ENCODE peak calls at places on chromosome 14, in eight cellular contexts. Z is left colon; W is GDM1; R is foreskin fibroblast; Q is AG10803; Y is HCEC 1CT; C is CD4-positive, alpha-beta T cell; B is activated CD4-positive, alpha-beta T cell treated with anti-CD3 and anti-CD28 coated beads for 1 hour. H is an unnamed sample.

GRCh38 chr14:100586520-100587247 is 533 bp downstream of the BEGAIN start:
- DNase-seq in Z (peak), W (no peak), R (peak), Q (no peak), Y (no peak), C (no peak), B (no peak), H (peak)

GRCh38 chr14:91378945-91379932 is 38.4 kb downstream of the CCDC88C start:
- DNase-seq in Z (no peak), W (no peak), R (no peak), Q (no peak), Y (no peak), C (no peak), B (no peak), H (no peak)

GRCh38 chr14:94970937-94971730 is 186.2 kb downstream of the DICER1 start:
- DNase-seq in Z (no peak), W (no peak), R (no peak), Q (peak), Y (no peak), C (no peak), B (no peak), H (no peak)

GRCh38 chr14:97266653-97267052 is 469.5 kb downstream of the VRK1 start:
- DNase-seq in Z (no peak), W (no peak), R (no peak), Q (peak), Y (peak), C (no peak), B (no peak), H (no peak)

GRCh38 chr14:69363055-69363454 is 35.0 kb downstream of the ERH start:
- DNase-seq in Z (no peak), W (no peak), R (peak), Q (peak), Y (peak), C (no peak), B (no peak), H (no peak)

GRCh38 chr14:61625171-61625570 is 70.1 kb upstream of the HIF1A start:
- DNase-seq in Z (no peak), W (no peak), R (peak), Q (no peak), Y (peak), C (no peak), B (no peak), H (no peak)

GRCh38 chr14:70741482-70741881 is 67.8 kb downstream of the MAP3K9 start:
- DNase-seq in Z (no peak), W (no peak), R (no peak), Q (no peak), Y (no peak), C (no peak), B (no peak), H (no peak)

GRCh38 chr14:39268393-39268792 is 34.7 kb downstream of the MIA2 start:
- DNase-seq in Z (no peak), W (no peak), R (peak), Q (peak), Y (no peak), C (no peak), B (no peak), H (no peak)

GRCh38 chr14:23570806-23571483 is 3.4 kb upstream of the AP1G2 start:
- DNase-seq in Z (no peak), W (no peak), R (no peak), Q (no peak), Y (no peak), C (no peak), B (no peak), H (peak)

GRCh38 chr14:93035585-93035916 is 80.2 kb downstream of the ITPK1 start:
- DNase-seq in Z (no peak), W (no peak), R (no peak), Q (no peak), Y (no peak), C (no peak), B (no peak), H (no peak)

GRCh38 chr14:100618763-100619320 is 31.6 kb upstream of the BEGAIN start:
- DNase-seq in Z (no peak), W (no peak), R (no peak), Q (no peak), Y (no peak), C (no peak), B (no peak), H (no peak)

GRCh38 chr14:87483651-87484260 is 509.2 kb downstream of the GALC start:
- DNase-seq in Z (no peak), W (no peak), R (peak), Q (peak), Y (peak), C (no peak), B (no peak), H (peak)

GRCh38 chr14:102317564-102318248 is 1.8 kb upstream of the ZNF839 start:
- DNase-seq in Z (peak), W (peak), R (peak), Q (peak), Y (no peak), C (no peak), B (no peak), H (no peak)

GRCh38 chr14:105364100-105364708 is 34.1 kb upstream of the TEX22 start:
- DNase-seq in Z (peak), W (no peak), R (peak), Q (peak), Y (peak), C (no peak), B (peak), H (no peak)

GRCh38 chr14:103891667-103892215 is 36.5 kb upstream of the TDRD9 start:
- DNase-seq in Z (no peak), W (no peak), R (no peak), Q (no peak), Y (no peak), C (no peak), B (no peak), H (peak)

GRCh38 chr14:69204753-69205152 is 13.5 kb downstream of the EXD2 start:
- DNase-seq in Z (no peak), W (no peak), R (no peak), Q (no peak), Y (no peak), C (no peak), B (no peak), H (no peak)

GRCh38 chr14:94880805-94881204 is 110.9 kb upstream of the GSC start:
- DNase-seq in Z (no peak), W (no peak), R (no peak), Q (no peak), Y (no peak), C (no peak), B (no peak), H (no peak)

GRCh38 chr14:45976001-45976400 is 675.6 kb downstream of the RPL10L start:
- DNase-seq in Z (no peak), W (no peak), R (no peak), Q (no peak), Y (no peak), C (no peak), B (no peak), H (no peak)

GRCh38 chr14:100192250-100192671 is 32.8 kb upstream of the DEGS2 start:
- DNase-seq in Z (peak), W (no peak), R (no peak), Q (no peak), Y (no peak), C (no peak), B (no peak), H (peak)

GRCh38 chr14:99674064-99674650 is 9.9 kb upstream of the CYP46A1 start:
- DNase-seq in Z (no peak), W (no peak), R (no peak), Q (no peak), Y (no peak), C (no peak), B (no peak), H (no peak)

GRCh38 chr14:61602733-61603077 is 92.6 kb upstream of the HIF1A start:
- DNase-seq in Z (no peak), W (no peak), R (peak), Q (no peak), Y (no peak), C (no peak), B (no peak), H (no peak)

GRCh38 chr14:53626771-53627170 is 329.9 kb downstream of the BMP4 start:
- DNase-seq in Z (no peak), W (no peak), R (no peak), Q (no peak), Y (no peak), C (no peak), B (no peak), H (no peak)

GRCh38 chr14:55532645-55533309 is 47.2 kb upstream of the KTN1 start:
- DNase-seq in Z (no peak), W (no peak), R (no peak), Q (no peak), Y (no peak), C (no peak), B (no peak), H (no peak)

GRCh38 chr14:70716958-70717357 is 75.2 kb downstream of the TTC9 start:
- DNase-seq in Z (no peak), W (no peak), R (no peak), Q (no peak), Y (no peak), C (no peak), B (no peak), H (peak)

GRCh38 chr14:99624024-99624423 is 20.0 kb upstream of the CCDC85C start:
- DNase-seq in Z (no peak), W (no peak), R (no peak), Q (no peak), Y (no peak), C (no peak), B (no peak), H (no peak)

GRCh38 chr14:92105073-92105844 is 1.1 kb downstream of the ATXN3 start:
- DNase-seq in Z (no peak), W (no peak), R (no peak), Q (no peak), Y (no peak), C (no peak), B (no peak), H (no peak)

H was measured in body of pancreas.